ENCODE peak calls at places on chromosomes 12 and 14, in nine cellular contexts. V is psoas muscle; I is Panc1; Y is right cardiac atrium; X is fibroblast of lung; L is neural progenitor cell; G is A549; N is CD8-positive, alpha-beta T cell; C is substantia nigra. T is an unnamed sample.

GRCh38 chr12:8860165-8860961 is 37.9 kb downstream of the A2ML1 start:
- DNase-seq in V (peak; percentile 35), C (peak; percentile 1), Y (no peak), N (peak; percentile 28), G (no peak), L (peak; percentile 72), X (peak; percentile 67), I (no peak), T (no peak)

GRCh38 chr12:116096874-116097273 is 180.6 kb downstream of the MED13L start:
- DNase-seq in V (no peak), L (no peak), N (no peak), I (no peak), X (no peak), G (no peak), Y (no peak), C (no peak), T (no peak)

GRCh38 chr14:94342334-94342934 is 19.3 kb upstream of the SERPINA6 start:
- DNase-seq in Y (peak; percentile 89), L (no peak), N (no peak), C (no peak), V (peak; percentile 77), X (peak; percentile 100), I (peak; percentile 93), G (peak; percentile 80), T (no peak)

GRCh38 chr14:69712637-69713088 is 54.3 kb upstream of the SRSF5 start:
- DNase-seq in N (no peak), X (no peak), I (no peak), G (no peak), C (no peak), Y (peak; percentile 75), L (peak; percentile 43), V (peak; percentile 40), T (no peak)

GRCh38 chr14:105196228-105196960 is 15.3 kb upstream of the NUDT14 start:
- DNase-seq in V (peak; percentile 52), C (no peak), X (no peak), G (no peak), I (no peak), Y (peak; percentile 87), L (peak; percentile 96), N (no peak), T (no peak)

GRCh38 chr14:64844993-64845536 is 34.6 kb downstream of the SPTB start:
- DNase-seq in I (no peak), N (no peak), C (no peak), L (no peak), Y (no peak), X (no peak), V (no peak), G (no peak), T (no peak)

GRCh38 chr12:116666305-116666673 is 71.6 kb downstream of the SPRING1 start:
- DNase-seq in G (no peak), N (no peak), C (no peak), X (no peak), V (no peak), Y (no peak), L (no peak), I (no peak), T (no peak)

GRCh38 chr12:89469361-89469760 is 55.2 kb downstream of the GALNT4 start:
- DNase-seq in V (no peak), C (no peak), N (no peak), G (no peak), Y (no peak), L (no peak), I (no peak), X (peak; percentile 47), T (no peak)

GRCh38 chr12:128969480-128970055 is 116.3 kb downstream of the GLT1D1 start:
- DNase-seq in V (no peak), N (no peak), Y (no peak), C (no peak), X (no peak), I (no peak), L (peak; percentile 88), G (peak; percentile 10), T (peak; percentile 73)

GRCh38 chr14:61103541-61104339 is 122.7 kb downstream of the SLC38A6 start:
- DNase-seq in I (peak; percentile 56), Y (peak; percentile 69), L (peak; percentile 28), G (peak; percentile 96), C (no peak), N (no peak), V (peak; percentile 65), X (peak; percentile 99), T (no peak)

GRCh38 chr12:81722004-81722403 is 37.1 kb downstream of the PPFIA2 start:
- DNase-seq in X (peak; percentile 1), V (no peak), Y (no peak), L (no peak), I (no peak), N (no peak), G (no peak), C (no peak), T (no peak)

GRCh38 chr12:100955139-100955538 is 160.6 kb downstream of the ANO4 start:
- DNase-seq in X (peak; percentile 47), V (no peak), N (no peak), L (no peak), G (no peak), C (no peak), Y (no peak), I (no peak), T (no peak)

GRCh38 chr12:125254856-125255255 is 189.6 kb downstream of the AACS start:
- DNase-seq in X (no peak), G (no peak), I (no peak), V (no peak), Y (no peak), C (no peak), L (no peak), N (no peak), T (no peak)

GRCh38 chr12:123119808-123120207 is 31.1 kb downstream of the PITPNM2 start:
- DNase-seq in L (no peak), G (no peak), V (no peak), I (no peak), C (no peak), Y (no peak), N (peak; percentile 30), X (no peak), T (no peak)

GRCh38 chr12:129911437-129912049 is 7.7 kb upstream of the TMEM132D start:
- DNase-seq in X (no peak), N (no peak), I (peak; percentile 42), G (peak; percentile 43), L (peak; percentile 88), V (no peak), C (peak; percentile 64), Y (no peak), T (peak; percentile 73)

GRCh38 chr14:74919421-74920165 is 3.5 kb downstream of the RPS6KL1 start:
- DNase-seq in G (no peak), V (no peak), X (no peak), C (no peak), Y (no peak), N (no peak), L (no peak), I (no peak), T (no peak)

GRCh38 chr12:53212931-53213330 is 5.9 kb upstream of the ITGB7 start:
- DNase-seq in Y (peak; percentile 41), L (no peak), I (no peak), C (no peak), V (no peak), N (no peak), X (no peak), G (no peak), T (no peak)
- H3K27ac ChIP-seq in Y (no peak overlapping the region), L (no peak overlapping the region), I (no peak overlapping the region), C (no peak overlapping the region), V (no peak overlapping the region), N (no peak overlapping the region), X (peak overlapping the region; percentile 20), G (no peak overlapping the region), T (no peak overlapping the region)

GRCh38 chr12:55978393-55978792 is 4.5 kb downstream of the RAB5B start:
- DNase-seq in V (no peak), I (no peak), L (no peak), X (no peak), Y (no peak), N (no peak), G (no peak), C (no peak), T (no peak)

GRCh38 chr12:55974308-55974724 is 438 bp downstream of the RAB5B start:
- DNase-seq in I (no peak), L (no peak), C (peak; percentile 43), N (no peak), Y (no peak), X (peak; percentile 45), V (no peak), G (peak; percentile 60), T (peak; percentile 52)

GRCh38 chr12:55982319-55982936 is 8.6 kb downstream of the RAB5B start:
- DNase-seq in I (no peak), X (no peak), V (no peak), L (no peak), G (no peak), N (no peak), Y (no peak), C (no peak), T (no peak)

GRCh38 chr12:55983229-55983849 is 9.5 kb downstream of the RAB5B start:
- DNase-seq in G (no peak), C (no peak), L (no peak), I (no peak), Y (no peak), V (no peak), N (no peak), X (no peak), T (no peak)

GRCh38 chr12:55979069-55979468 is 5.2 kb downstream of the RAB5B start:
- DNase-seq in G (no peak), C (no peak), L (no peak), Y (no peak), I (no peak), X (no peak), N (no peak), V (no peak), T (no peak)
- H3K27ac ChIP-seq in G (no peak overlapping the region), C (no peak overlapping the region), L (no peak overlapping the region), Y (no peak overlapping the region), I (no peak overlapping the region), X (no peak overlapping the region), N (no peak overlapping the region), V (no peak overlapping the region), T (no peak overlapping the region)

DNA sequence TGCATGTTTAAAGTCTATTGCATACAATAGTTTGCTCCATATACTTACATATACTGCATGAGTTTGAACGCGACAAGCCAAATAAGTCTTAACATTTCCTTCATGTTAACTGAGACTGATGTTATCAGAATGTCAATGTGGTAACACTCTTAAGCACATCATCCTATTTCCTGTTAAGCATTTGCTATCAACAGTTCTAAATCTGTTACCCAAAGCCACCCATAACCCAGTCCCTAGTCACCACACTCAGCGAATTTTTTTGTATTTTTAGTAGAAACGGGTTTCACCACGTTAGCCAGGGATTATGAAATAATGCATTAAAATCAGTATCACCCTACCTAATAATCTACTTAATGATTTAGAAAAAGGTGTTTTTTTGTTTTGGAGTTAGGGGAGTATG is 39.4 kb downstream of the HNRNPC start:
- DNase-seq in V (no peak), I (no peak), C (no peak), Y (no peak), N (no peak), G (no peak), L (no peak), X (no peak), T (no peak)
- H3K27ac ChIP-seq in V (no peak overlapping the region), I (no peak overlapping the region), C (no peak overlapping the region), Y (no peak overlapping the region), N (peak overlapping the region; percentile 36), G (no peak overlapping the region), L (no peak overlapping the region), X (no peak overlapping the region), T (no peak overlapping the region)

DNA sequence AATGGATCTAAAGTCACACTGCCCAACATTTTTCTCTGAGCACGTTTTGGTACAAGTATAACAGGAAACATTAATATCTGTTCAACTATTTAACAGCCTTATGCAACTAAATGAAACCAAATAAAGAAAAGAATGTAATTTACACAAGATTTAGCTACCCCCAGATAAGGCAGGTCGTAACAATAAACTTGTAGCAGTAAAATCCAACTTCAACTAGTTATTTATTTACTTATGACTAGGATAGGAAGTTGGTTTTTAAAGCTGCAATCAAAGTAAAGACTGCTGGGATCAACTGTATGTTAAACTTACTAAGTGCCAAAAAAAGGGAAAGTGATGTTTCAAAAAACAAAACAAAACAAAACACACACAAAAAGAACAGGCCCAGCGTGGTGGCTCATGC is 30.9 kb downstream of the FERMT2 start:
- DNase-seq in I (no peak), C (no peak), X (peak; percentile 61), V (no peak), G (no peak), L (no peak), N (no peak), Y (no peak), T (no peak)
- H3K27ac ChIP-seq in I (no peak overlapping the region), C (no peak overlapping the region), X (no peak overlapping the region), V (peak overlapping the region; percentile 82), G (peak overlapping the region; percentile 75), L (no peak overlapping the region), N (no peak overlapping the region), Y (no peak overlapping the region), T (no peak overlapping the region)

T was measured in caudate nucleus.